ENCODE peak calls at places on chromosomes 12 and 14, in nine cellular contexts. One of them, this sample, is unnamed.

GRCh38 chr14:51341338-51341737 is 101.3 kb downstream of the TMX1 start:
- DNase-seq in transverse colon: no peak
- DNase-seq in tibial nerve: no peak
- DNase-seq in esophagus muscularis mucosa: peak; percentile 31
- DNase-seq in mesendoderm: no peak
- DNase-seq in stomach: no peak
- DNase-seq in upper lobe of right lung: no peak
- DNase-seq in prostate gland: no peak
- DNase-seq in naive thymus-derived CD4-positive, alpha-beta T cell: no peak
- DNase-seq in this sample: no peak

GRCh38 chr12:64175254-64175945 is 46.7 kb downstream of the KICS2 start:
- DNase-seq in prostate gland: no peak
- DNase-seq in mesendoderm: peak; percentile 62
- DNase-seq in stomach: no peak
- DNase-seq in naive thymus-derived CD4-positive, alpha-beta T cell: no peak
- DNase-seq in esophagus muscularis mucosa: no peak
- DNase-seq in upper lobe of right lung: no peak
- DNase-seq in transverse colon: no peak
- DNase-seq in tibial nerve: no peak
- DNase-seq in this sample: no peak

GRCh38 chr12:30989754-30990153 is 63.2 kb downstream of the TSPAN11 start:
- DNase-seq in transverse colon: peak; percentile 38
- DNase-seq in mesendoderm: peak; percentile 83
- DNase-seq in naive thymus-derived CD4-positive, alpha-beta T cell: no peak
- DNase-seq in prostate gland: peak; percentile 26
- DNase-seq in stomach: no peak
- DNase-seq in upper lobe of right lung: no peak
- DNase-seq in tibial nerve: no peak
- DNase-seq in esophagus muscularis mucosa: no peak
- DNase-seq in this sample: no peak

GRCh38 chr12:127038152-127038551 is 1228.8 kb upstream of the TMEM132C start:
- DNase-seq in upper lobe of right lung: no peak
- DNase-seq in prostate gland: no peak
- DNase-seq in transverse colon: no peak
- DNase-seq in mesendoderm: no peak
- DNase-seq in stomach: no peak
- DNase-seq in tibial nerve: no peak
- DNase-seq in naive thymus-derived CD4-positive, alpha-beta T cell: no peak
- DNase-seq in esophagus muscularis mucosa: no peak
- DNase-seq in this sample: no peak

GRCh38 chr12:29320295-29321090 is 60.5 kb downstream of the ERGIC2 start:
- DNase-seq in mesendoderm: no peak
- DNase-seq in tibial nerve: no peak
- DNase-seq in upper lobe of right lung: no peak
- DNase-seq in prostate gland: no peak
- DNase-seq in naive thymus-derived CD4-positive, alpha-beta T cell: no peak
- DNase-seq in stomach: no peak
- DNase-seq in esophagus muscularis mucosa: no peak
- DNase-seq in transverse colon: no peak
- DNase-seq in this sample: no peak

GRCh38 chr12:27644446-27644845 is 51.8 kb upstream of the REP15 start:
- DNase-seq in transverse colon: no peak
- DNase-seq in prostate gland: no peak
- DNase-seq in upper lobe of right lung: no peak
- DNase-seq in tibial nerve: no peak
- DNase-seq in stomach: no peak
- DNase-seq in esophagus muscularis mucosa: no peak
- DNase-seq in naive thymus-derived CD4-positive, alpha-beta T cell: no peak
- DNase-seq in mesendoderm: no peak
- DNase-seq in this sample: no peak

GRCh38 chr12:104049278-104050257 is at the start of gene GLT8D2:
- DNase-seq in upper lobe of right lung: peak; percentile 71
- DNase-seq in prostate gland: peak; percentile 30
- DNase-seq in esophagus muscularis mucosa: no peak
- DNase-seq in naive thymus-derived CD4-positive, alpha-beta T cell: no peak
- DNase-seq in mesendoderm: peak; percentile 60
- DNase-seq in stomach: peak; percentile 40
- DNase-seq in transverse colon: peak; percentile 25
- DNase-seq in tibial nerve: peak; percentile 46
- DNase-seq in this sample: peak; percentile 78

GRCh38 chr14:69315302-69315701 is 55.3 kb downstream of the GALNT16 start:
- DNase-seq in mesendoderm: no peak
- DNase-seq in tibial nerve: no peak
- DNase-seq in stomach: no peak
- DNase-seq in upper lobe of right lung: peak; percentile 30
- DNase-seq in naive thymus-derived CD4-positive, alpha-beta T cell: no peak
- DNase-seq in prostate gland: no peak
- DNase-seq in esophagus muscularis mucosa: no peak
- DNase-seq in transverse colon: no peak
- DNase-seq in this sample: peak; percentile 41

GRCh38 chr12:106067606-106068205 is 71.0 kb downstream of the NUAK1 start:
- DNase-seq in prostate gland: no peak
- DNase-seq in esophagus muscularis mucosa: peak; percentile 87
- DNase-seq in tibial nerve: no peak
- DNase-seq in upper lobe of right lung: no peak
- DNase-seq in mesendoderm: no peak
- DNase-seq in transverse colon: no peak
- DNase-seq in naive thymus-derived CD4-positive, alpha-beta T cell: no peak
- DNase-seq in stomach: no peak
- DNase-seq in this sample: no peak

GRCh38 chr14:72578514-72578913 is 315.4 kb downstream of the DPF3 start:
- DNase-seq in mesendoderm: no peak
- DNase-seq in transverse colon: no peak
- DNase-seq in tibial nerve: no peak
- DNase-seq in naive thymus-derived CD4-positive, alpha-beta T cell: no peak
- DNase-seq in prostate gland: no peak
- DNase-seq in esophagus muscularis mucosa: no peak
- DNase-seq in stomach: no peak
- DNase-seq in upper lobe of right lung: no peak
- DNase-seq in this sample: no peak

GRCh38 chr12:51744235-51744634 is 104.3 kb downstream of the FIGNL2 start:
- DNase-seq in upper lobe of right lung: no peak
- DNase-seq in transverse colon: no peak
- DNase-seq in naive thymus-derived CD4-positive, alpha-beta T cell: no peak
- DNase-seq in prostate gland: no peak
- DNase-seq in mesendoderm: no peak
- DNase-seq in stomach: no peak
- DNase-seq in tibial nerve: no peak
- DNase-seq in esophagus muscularis mucosa: no peak
- DNase-seq in this sample: no peak

GRCh38 chr12:101962486-101962885 is 85.1 kb downstream of the DRAM1 start:
- DNase-seq in mesendoderm: no peak
- DNase-seq in upper lobe of right lung: no peak
- DNase-seq in prostate gland: no peak
- DNase-seq in naive thymus-derived CD4-positive, alpha-beta T cell: no peak
- DNase-seq in transverse colon: no peak
- DNase-seq in stomach: no peak
- DNase-seq in tibial nerve: no peak
- DNase-seq in esophagus muscularis mucosa: peak; percentile 94
- DNase-seq in this sample: no peak

GRCh38 chr14:31360919-31361662 is 59.3 kb downstream of the HEATR5A start:
- DNase-seq in esophagus muscularis mucosa: no peak
- DNase-seq in transverse colon: no peak
- DNase-seq in tibial nerve: no peak
- DNase-seq in mesendoderm: no peak
- DNase-seq in upper lobe of right lung: no peak
- DNase-seq in naive thymus-derived CD4-positive, alpha-beta T cell: no peak
- DNase-seq in prostate gland: no peak
- DNase-seq in stomach: no peak
- DNase-seq in this sample: no peak

GRCh38 chr12:108193493-108193892 is 64.4 kb downstream of the WSCD2 start:
- DNase-seq in naive thymus-derived CD4-positive, alpha-beta T cell: no peak
- DNase-seq in mesendoderm: no peak
- DNase-seq in esophagus muscularis mucosa: no peak
- DNase-seq in stomach: no peak
- DNase-seq in upper lobe of right lung: no peak
- DNase-seq in transverse colon: no peak
- DNase-seq in tibial nerve: no peak
- DNase-seq in prostate gland: no peak
- DNase-seq in this sample: no peak

GRCh38 chr12:122841544-122842321 is 6.5 kb downstream of the HIP1R start:
- DNase-seq in stomach: peak; percentile 71
- DNase-seq in esophagus muscularis mucosa: no peak
- DNase-seq in transverse colon: no peak
- DNase-seq in prostate gland: no peak
- DNase-seq in naive thymus-derived CD4-positive, alpha-beta T cell: no peak
- DNase-seq in upper lobe of right lung: no peak
- DNase-seq in tibial nerve: no peak
- DNase-seq in mesendoderm: peak; percentile 62
- DNase-seq in this sample: no peak

GRCh38 chr12:54068423-54069070 is 14.9 kb downstream of the HOXC4 start:
- DNase-seq in naive thymus-derived CD4-positive, alpha-beta T cell: no peak
- DNase-seq in prostate gland: no peak
- DNase-seq in tibial nerve: no peak
- DNase-seq in esophagus muscularis mucosa: no peak
- DNase-seq in transverse colon: no peak
- DNase-seq in mesendoderm: no peak
- DNase-seq in stomach: no peak
- DNase-seq in upper lobe of right lung: no peak
- DNase-seq in this sample: no peak

GRCh38 chr14:94543450-94544123 is 17.7 kb upstream of the SERPINA4 start:
- DNase-seq in upper lobe of right lung: peak; percentile 51
- DNase-seq in stomach: no peak
- DNase-seq in naive thymus-derived CD4-positive, alpha-beta T cell: no peak
- DNase-seq in mesendoderm: no peak
- DNase-seq in prostate gland: peak; percentile 24
- DNase-seq in transverse colon: no peak
- DNase-seq in tibial nerve: no peak
- DNase-seq in esophagus muscularis mucosa: no peak
- DNase-seq in this sample: peak; percentile 54

DNA sequence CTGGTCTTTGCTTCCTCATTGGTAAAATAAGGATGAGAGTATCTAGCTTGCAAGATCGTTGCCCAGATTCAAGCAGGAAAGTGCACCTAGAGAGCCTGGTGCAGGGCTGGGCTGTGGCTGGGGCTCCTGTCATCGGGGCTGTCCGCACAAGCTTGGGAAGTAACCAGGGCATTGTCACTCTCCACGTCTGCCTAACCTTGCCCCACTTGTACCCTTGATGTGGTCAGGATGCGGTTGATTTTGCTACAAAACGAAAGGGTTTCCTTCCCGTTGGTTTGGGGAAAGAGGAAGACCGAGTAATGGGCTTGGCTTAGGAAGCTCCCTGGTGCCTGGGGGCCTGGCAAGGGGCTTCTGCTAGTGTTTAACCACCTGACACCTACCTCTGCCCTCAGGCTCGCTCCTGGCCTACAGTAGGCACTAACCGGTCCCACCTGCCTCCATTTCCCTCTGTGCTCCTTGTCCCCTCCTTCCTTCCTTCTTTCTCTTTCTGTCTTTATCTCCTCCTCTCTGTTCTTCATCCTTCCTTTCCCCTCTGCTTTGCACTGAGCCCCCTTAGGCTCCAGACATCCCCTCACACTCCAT is 21.8 kb downstream of the MVK start:
- DNase-seq in mesendoderm: no peak
- DNase-seq in tibial nerve: no peak
- DNase-seq in naive thymus-derived CD4-positive, alpha-beta T cell: no peak
- DNase-seq in esophagus muscularis mucosa: no peak
- DNase-seq in upper lobe of right lung: no peak
- DNase-seq in stomach: no peak
- DNase-seq in prostate gland: no peak
- DNase-seq in transverse colon: no peak
- DNase-seq in this sample: no peak
- H3K4me1 ChIP-seq in mesendoderm: peaks cover 2% of the 10 kb centered on the region
- H3K4me1 ChIP-seq in tibial nerve: peaks cover 4% of the 10 kb centered on the region
- H3K4me1 ChIP-seq in naive thymus-derived CD4-positive, alpha-beta T cell: peaks cover 5% of the 10 kb centered on the region
- H3K4me1 ChIP-seq in esophagus muscularis mucosa: peaks cover 11% of the 10 kb centered on the region
- H3K4me1 ChIP-seq in upper lobe of right lung: peaks cover 6% of the 10 kb centered on the region
- H3K4me1 ChIP-seq in stomach: peaks cover 3% of the 10 kb centered on the region
- H3K4me1 ChIP-seq in prostate gland: no peaks in the 10 kb centered on the region
- H3K4me1 ChIP-seq in transverse colon: peaks cover 2% of the 10 kb centered on the region
- H3K4me1 ChIP-seq in this sample: no peaks in the 10 kb centered on the region

GRCh38 chr12:50568338-50569155 is 63.8 kb downstream of the DIP2B start:
- DNase-seq in stomach: no peak
- DNase-seq in prostate gland: no peak
- DNase-seq in upper lobe of right lung: no peak
- DNase-seq in tibial nerve: no peak
- DNase-seq in naive thymus-derived CD4-positive, alpha-beta T cell: no peak
- DNase-seq in esophagus muscularis mucosa: no peak
- DNase-seq in mesendoderm: no peak
- DNase-seq in transverse colon: no peak
- DNase-seq in this sample: no peak
- H3K4me3 ChIP-seq in stomach: no peak overlapping the region
- H3K4me3 ChIP-seq in prostate gland: no peak overlapping the region
- H3K4me3 ChIP-seq in upper lobe of right lung: no peak overlapping the region
- H3K4me3 ChIP-seq in tibial nerve: no peak overlapping the region
- H3K4me3 ChIP-seq in naive thymus-derived CD4-positive, alpha-beta T cell: no peak overlapping the region
- H3K4me3 ChIP-seq in esophagus muscularis mucosa: no peak overlapping the region
- H3K4me3 ChIP-seq in mesendoderm: no peak overlapping the region
- H3K4me3 ChIP-seq in transverse colon: no peak overlapping the region
- H3K4me3 ChIP-seq in this sample: no peak overlapping the region

DNA sequence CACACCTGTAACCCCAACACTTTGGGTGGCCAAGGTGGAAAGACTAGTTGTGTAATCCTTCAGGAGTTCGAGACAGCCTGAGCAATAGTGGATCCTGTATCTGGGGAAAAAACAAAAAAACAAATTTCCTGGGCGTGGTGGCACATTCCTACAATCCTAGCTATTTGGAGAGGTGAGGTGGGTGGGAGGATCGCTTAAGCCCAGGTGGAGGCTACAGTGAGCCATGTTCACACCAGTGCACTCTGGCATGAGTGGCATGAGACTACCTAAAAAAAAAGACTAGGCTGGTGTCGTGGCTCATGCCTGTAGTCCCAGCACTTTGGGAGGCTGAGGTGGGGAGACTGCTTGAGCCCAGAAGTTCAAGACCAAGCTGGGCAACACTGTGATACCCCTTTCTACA is 17.2 kb downstream of the PTGES3 start:
- DNase-seq in transverse colon: no peak
- DNase-seq in esophagus muscularis mucosa: no peak
- DNase-seq in prostate gland: no peak
- DNase-seq in tibial nerve: no peak
- DNase-seq in stomach: no peak
- DNase-seq in upper lobe of right lung: no peak
- DNase-seq in naive thymus-derived CD4-positive, alpha-beta T cell: no peak
- DNase-seq in mesendoderm: no peak
- DNase-seq in this sample: no peak
- H3K36me3 ChIP-seq in transverse colon: no peaks in the 10 kb centered on the region
- H3K36me3 ChIP-seq in esophagus muscularis mucosa: peaks cover 68% of the 10 kb centered on the region
- H3K36me3 ChIP-seq in prostate gland: no peaks in the 10 kb centered on the region
- H3K36me3 ChIP-seq in tibial nerve: peaks cover 24% of the 10 kb centered on the region
- H3K36me3 ChIP-seq in stomach: peaks cover 74% of the 10 kb centered on the region
- H3K36me3 ChIP-seq in upper lobe of right lung: peaks cover 73% of the 10 kb centered on the region
- H3K36me3 ChIP-seq in naive thymus-derived CD4-positive, alpha-beta T cell: peaks cover 43% of the 10 kb centered on the region
- H3K36me3 ChIP-seq in mesendoderm: peaks cover 6% of the 10 kb centered on the region
- H3K36me3 ChIP-seq in this sample: peaks cover 58% of the 10 kb centered on the region

DNA sequence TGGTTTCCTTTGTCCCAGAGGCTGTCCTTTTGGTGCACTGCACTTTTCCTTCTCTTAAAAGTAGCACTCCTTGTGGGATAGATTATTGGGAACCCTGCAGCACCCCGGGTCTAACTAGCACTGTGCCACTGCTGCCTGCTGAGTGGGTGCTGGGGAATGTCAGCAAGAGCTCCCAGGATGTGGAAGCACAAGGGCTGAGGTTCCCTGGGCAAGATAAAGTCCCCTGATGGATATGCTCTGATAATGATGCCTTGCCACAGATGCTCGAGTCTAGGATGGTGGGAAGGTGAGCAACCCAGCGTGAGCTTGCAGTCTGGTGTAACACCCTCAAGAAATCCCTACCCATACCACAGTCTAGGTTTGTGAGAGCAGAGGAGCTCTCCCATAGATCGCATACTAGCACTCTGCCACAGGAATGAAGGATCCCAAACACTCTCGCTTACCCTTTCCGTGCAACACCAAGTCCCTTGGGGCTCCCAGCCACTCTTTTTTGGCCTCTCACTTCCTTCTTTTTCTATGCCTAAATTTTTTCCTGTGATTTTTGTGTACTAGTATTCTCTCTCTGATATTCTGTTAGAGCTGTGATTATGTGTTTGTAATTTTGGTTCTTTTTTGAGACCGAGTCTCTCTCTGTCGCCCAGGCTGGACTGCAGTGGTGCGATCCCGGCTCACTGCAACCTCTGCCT is 32.7 kb downstream of the USP15 start:
- DNase-seq in mesendoderm: peak; percentile 16
- DNase-seq in stomach: no peak
- DNase-seq in transverse colon: no peak
- DNase-seq in naive thymus-derived CD4-positive, alpha-beta T cell: no peak
- DNase-seq in tibial nerve: no peak
- DNase-seq in prostate gland: no peak
- DNase-seq in upper lobe of right lung: no peak
- DNase-seq in esophagus muscularis mucosa: no peak
- DNase-seq in this sample: no peak
- H3K4me1 ChIP-seq in mesendoderm: peaks cover 12% of the 10 kb centered on the region
- H3K4me1 ChIP-seq in stomach: peaks cover 8% of the 10 kb centered on the region
- H3K4me1 ChIP-seq in transverse colon: no peaks in the 10 kb centered on the region
- H3K4me1 ChIP-seq in naive thymus-derived CD4-positive, alpha-beta T cell: peaks cover 9% of the 10 kb centered on the region
- H3K4me1 ChIP-seq in tibial nerve: no peaks in the 10 kb centered on the region
- H3K4me1 ChIP-seq in prostate gland: no peaks in the 10 kb centered on the region
- H3K4me1 ChIP-seq in upper lobe of right lung: peaks cover 10% of the 10 kb centered on the region
- H3K4me1 ChIP-seq in esophagus muscularis mucosa: peaks cover 13% of the 10 kb centered on the region
- H3K4me1 ChIP-seq in this sample: no peaks in the 10 kb centered on the region

This sample was measured in ascending aorta.